ENCODE peak calls at places on chromosomes 6 and 20, in nine cellular contexts. F is mucosa of descending colon; N is tibial artery; K is GM06990; G is fibroblast of the aortic adventitia; L is heart left ventricle; H is nephron progenitor cell; O is CD8-positive, alpha-beta T cell; U is ascending aorta. Z is an unnamed sample.

GRCh38 chr20:32603046-32603726 is 18.1 kb upstream of the NOL4L start:
- DNase-seq in F (no peak), N (peak), K (peak), G (no peak), L (no peak), H (no peak), O (no peak), U (no peak), Z (no peak)

GRCh38 chr20:50848846-50849673 is 54.2 kb downstream of the BCAS4 start:
- DNase-seq in F (no peak), N (no peak), K (no peak), G (no peak), L (no peak), H (peak), O (no peak), U (no peak), Z (no peak)

GRCh38 chr6:136593748-136594490 is 43.7 kb upstream of the MAP7 start:
- DNase-seq in F (no peak), N (no peak), K (peak), G (peak), L (no peak), H (no peak), O (peak), U (peak), Z (no peak)

GRCh38 chr20:13857961-13858360 is 73.1 kb downstream of the NDUFAF5 start:
- DNase-seq in F (no peak), N (no peak), K (no peak), G (no peak), L (no peak), H (no peak), O (no peak), U (no peak), Z (no peak)

GRCh38 chr6:132797975-132798819 is at the start of gene SLC18B1:
- DNase-seq in F (peak), N (peak), K (peak), G (peak), L (peak), H (peak), O (peak), U (peak), Z (peak)

GRCh38 chr6:15449001-15449400 is 203.1 kb downstream of the JARID2 start:
- DNase-seq in F (no peak), N (no peak), K (no peak), G (no peak), L (no peak), H (no peak), O (no peak), U (no peak), Z (no peak)

GRCh38 chr20:31894980-31895675 is 24.7 kb downstream of the TTLL9 start:
- DNase-seq in F (no peak), N (peak), K (peak), G (peak), L (no peak), H (no peak), O (no peak), U (peak), Z (peak)

GRCh38 chr20:22590662-22591061 is 6.3 kb upstream of the FOXA2 start:
- DNase-seq in F (no peak), N (no peak), K (no peak), G (no peak), L (no peak), H (no peak), O (no peak), U (no peak), Z (no peak)

GRCh38 chr6:38912378-38912777 is 136.2 kb upstream of the GLP1R start:
- DNase-seq in F (no peak), N (no peak), K (no peak), G (no peak), L (no peak), H (no peak), O (no peak), U (no peak), Z (no peak)

GRCh38 chr6:19830171-19830570 is 7.0 kb upstream of the ID4 start:
- DNase-seq in F (no peak), N (no peak), K (no peak), G (no peak), L (no peak), H (no peak), O (no peak), U (no peak), Z (no peak)

GRCh38 chr6:14652536-14652935 is 535.0 kb downstream of the CD83 start:
- DNase-seq in F (no peak), N (no peak), K (no peak), G (no peak), L (no peak), H (no peak), O (no peak), U (no peak), Z (no peak)

GRCh38 chr6:101544286-101544685 is 150.8 kb downstream of the GRIK2 start:
- DNase-seq in F (no peak), N (no peak), K (no peak), G (no peak), L (no peak), H (no peak), O (no peak), U (no peak), Z (no peak)

GRCh38 chr6:161618816-161619454 is 345.1 kb upstream of the AGPAT4 start:
- DNase-seq in F (no peak), N (no peak), K (no peak), G (peak), L (no peak), H (peak), O (no peak), U (no peak), Z (no peak)

GRCh38 chr6:30163090-30163917 is at the start of gene TRIM15:
- DNase-seq in F (peak), N (no peak), K (no peak), G (no peak), L (no peak), H (no peak), O (no peak), U (no peak), Z (peak)

GRCh38 chr6:112309244-112309643 is 37.9 kb upstream of the RFPL4B start:
- DNase-seq in F (no peak), N (no peak), K (no peak), G (no peak), L (no peak), H (no peak), O (no peak), U (no peak), Z (no peak)

GRCh38 chr6:43202451-43202850 is 20.5 kb downstream of the CUL9 start:
- DNase-seq in F (no peak), N (no peak), K (no peak), G (no peak), L (peak), H (no peak), O (no peak), U (no peak), Z (no peak)

GRCh38 chr6:162778603-162779002 is 50.8 kb downstream of the PACRG start:
- DNase-seq in F (no peak), N (no peak), K (no peak), G (no peak), L (no peak), H (no peak), O (no peak), U (no peak), Z (no peak)

GRCh38 chr6:15491255-15491985 is 171.4 kb downstream of the DTNBP1 start:
- DNase-seq in F (peak), N (peak), K (no peak), G (peak), L (no peak), H (peak), O (peak), U (peak), Z (peak)

GRCh38 chr6:42131531-42131930 is 10.9 kb downstream of the C6orf132 start:
- DNase-seq in F (no peak), N (no peak), K (no peak), G (peak), L (no peak), H (no peak), O (no peak), U (no peak), Z (no peak)

GRCh38 chr20:17935186-17935585 is 33.4 kb downstream of the SNX5 start:
- DNase-seq in F (no peak), N (no peak), K (no peak), G (no peak), L (no peak), H (no peak), O (no peak), U (no peak), Z (no peak)

GRCh38 chr20:4592316-4593148 is 129.2 kb upstream of the PRND start:
- DNase-seq in F (peak), N (no peak), K (peak), G (peak), L (peak), H (peak), O (peak), U (peak), Z (peak)

GRCh38 chr20:21129861-21130260 is 4.0 kb downstream of the KIZ start:
- DNase-seq in F (no peak), N (no peak), K (no peak), G (no peak), L (no peak), H (no peak), O (no peak), U (no peak), Z (no peak)
- TF ChIP-seq CTCF in F (no peak), N (no peak), K (no peak), G (no peak), L (no peak), H (no peak), O (no peak), U (no peak), Z (no peak)

DNA sequence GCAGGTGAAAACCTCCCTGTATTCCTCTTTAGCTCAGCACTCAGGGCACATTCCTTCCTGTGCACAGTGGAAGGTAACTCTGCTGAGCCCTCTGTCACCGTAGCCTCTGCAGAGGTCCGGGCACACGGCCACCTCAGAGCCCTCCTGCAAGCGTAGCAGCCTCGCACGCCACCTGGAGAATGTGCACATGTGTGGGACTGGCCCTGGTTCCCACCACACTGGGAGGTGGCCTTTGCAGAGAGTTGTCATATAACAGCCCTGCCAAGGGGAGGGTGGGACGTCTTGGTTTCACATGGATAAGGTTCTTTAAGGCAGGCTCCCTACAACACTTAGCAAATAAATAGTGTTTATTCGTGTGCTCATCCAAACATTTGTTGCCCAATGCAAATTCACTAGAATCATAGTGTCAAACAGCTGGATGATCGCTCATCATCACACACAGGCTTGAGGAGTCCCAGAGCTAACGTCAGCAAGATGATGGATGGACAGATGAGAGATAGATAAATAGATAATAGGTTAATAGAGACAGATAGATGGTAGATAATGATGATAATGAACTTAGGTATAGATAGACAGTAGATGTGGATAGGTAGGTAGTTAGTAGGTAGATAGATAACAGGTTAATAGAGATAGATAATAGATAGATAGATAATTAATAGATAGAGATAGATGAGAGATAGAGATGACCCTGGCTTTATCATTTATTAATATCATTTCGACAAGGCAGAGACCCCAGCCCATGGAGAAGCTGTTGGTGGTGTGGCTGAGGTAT is 32.1 kb upstream of the AFDN start:
- DNase-seq in F (peak), N (no peak), K (no peak), G (no peak), L (no peak), H (no peak), O (no peak), U (no peak), Z (peak)
- TF ChIP-seq CTCF in F (no peak), N (no peak), K (no peak), G (no peak), L (no peak), H (no peak), O (no peak), U (no peak), Z (no peak)

GRCh38 chr20:39960522-39961420 is 728.3 kb downstream of the MAFB start:
- DNase-seq in F (no peak), N (no peak), K (no peak), G (no peak), L (no peak), H (no peak), O (no peak), U (no peak), Z (no peak)
- TF ChIP-seq CTCF in F (no peak), N (no peak), K (no peak), G (no peak), L (no peak), H (no peak), O (no peak), U (no peak), Z (no peak)

GRCh38 chr20:45098096-45098773 is 2.7 kb downstream of the KCNS1 start:
- DNase-seq in F (peak), N (no peak), K (peak), G (no peak), L (no peak), H (peak), O (no peak), U (no peak), Z (peak)
- TF ChIP-seq CTCF in F (no peak), N (no peak), K (no peak), G (peak), L (no peak), H (no peak), O (no peak), U (no peak), Z (peak)

DNA sequence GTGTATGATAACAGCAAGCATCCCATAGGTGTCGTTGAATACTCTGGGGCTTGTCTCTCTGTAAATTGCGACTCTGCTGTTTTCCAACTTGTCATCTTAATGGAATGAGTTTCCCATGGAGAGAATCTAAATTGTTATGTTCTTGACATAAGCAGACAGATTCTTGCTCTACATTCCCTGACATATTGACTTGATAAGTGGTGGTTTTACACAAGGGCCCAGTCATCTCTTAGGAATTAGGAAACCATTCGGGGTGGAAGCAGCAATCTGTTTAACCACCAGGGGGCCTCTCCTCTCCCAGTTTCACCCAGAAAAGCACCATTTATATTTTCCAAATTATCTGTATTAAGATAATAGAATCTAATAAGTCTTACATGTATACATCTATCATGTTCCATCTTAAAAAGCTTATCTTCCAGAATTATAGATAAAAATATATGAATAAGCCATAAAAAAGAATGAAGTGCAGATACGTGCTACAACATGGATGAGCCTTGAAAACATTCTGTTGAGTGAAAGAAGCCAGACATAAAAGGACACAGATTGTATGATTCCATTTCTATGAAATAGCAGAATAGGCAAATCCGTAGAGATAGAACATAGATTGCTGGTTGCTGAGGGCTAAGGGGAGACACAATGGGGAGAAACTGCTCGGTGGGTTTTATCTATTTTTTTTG is 23.1 kb upstream of the MROH8 start:
- DNase-seq in F (no peak), N (peak), K (no peak), G (peak), L (no peak), H (peak), O (no peak), U (peak), Z (peak)
- TF ChIP-seq CTCF in F (peak), N (peak), K (peak), G (peak), L (peak), H (peak), O (peak), U (peak), Z (peak)

GRCh38 chr6:128068110-128068460 is 167.2 kb upstream of the THEMIS start:
- DNase-seq in F (no peak), N (no peak), K (no peak), G (no peak), L (no peak), H (no peak), O (no peak), U (no peak), Z (no peak)
- TF ChIP-seq CTCF in F (no peak), N (no peak), K (no peak), G (no peak), L (no peak), H (no peak), O (no peak), U (no peak), Z (no peak)

GRCh38 chr6:44668391-44668930 is 281.0 kb downstream of the CDC5L start:
- DNase-seq in F (no peak), N (no peak), K (no peak), G (no peak), L (no peak), H (no peak), O (no peak), U (peak), Z (peak)
- TF ChIP-seq CTCF in F (no peak), N (no peak), K (no peak), G (no peak), L (peak), H (no peak), O (no peak), U (no peak), Z (peak)

DNA sequence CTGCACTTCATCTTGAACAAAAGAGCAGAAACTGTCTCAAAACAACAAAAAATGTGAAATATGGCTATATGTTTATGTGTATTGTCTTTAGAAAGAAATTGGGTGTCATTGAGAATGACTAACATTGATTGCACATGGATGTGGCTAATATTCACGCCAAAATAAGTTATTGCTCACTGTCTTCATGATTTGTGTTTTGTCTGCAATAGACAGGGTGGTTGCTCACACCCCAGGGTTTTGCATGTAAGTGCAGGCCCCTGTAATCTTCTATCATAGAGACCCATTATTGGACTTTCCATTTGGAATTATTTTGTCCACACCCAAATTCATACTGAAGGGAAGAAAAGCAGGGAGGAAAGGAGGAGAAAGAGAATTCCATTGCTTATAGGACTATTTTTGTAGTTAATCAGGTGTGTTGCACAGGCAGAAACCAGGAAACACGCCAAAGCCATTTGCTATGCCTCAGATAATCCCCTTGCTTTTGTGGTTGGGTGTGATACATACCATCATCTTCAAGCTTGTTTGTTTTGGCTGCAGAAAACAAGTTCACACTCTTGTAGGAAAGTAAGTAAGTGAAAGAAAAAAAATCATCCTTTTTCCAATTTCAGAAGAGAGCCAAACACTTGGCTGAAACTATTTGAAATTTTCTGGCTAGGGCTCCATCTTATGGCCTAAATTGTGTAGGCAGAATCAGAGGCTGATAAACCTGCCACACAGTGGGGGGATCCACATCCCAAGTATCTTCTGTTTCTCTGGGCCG is 214.1 kb downstream of the COL12A1 start:
- DNase-seq in F (no peak), N (no peak), K (no peak), G (peak), L (no peak), H (no peak), O (no peak), U (no peak), Z (no peak)
- TF ChIP-seq CTCF in F (no peak), N (no peak), K (no peak), G (peak), L (no peak), H (no peak), O (no peak), U (no peak), Z (no peak)

GRCh38 chr6:159229526-159229925 is 60.3 kb downstream of the FNDC1 start:
- DNase-seq in F (no peak), N (no peak), K (no peak), G (no peak), L (no peak), H (no peak), O (no peak), U (no peak), Z (no peak)

GRCh38 chr6:159234102-159234553 is 64.9 kb downstream of the FNDC1 start:
- DNase-seq in F (no peak), N (no peak), K (no peak), G (no peak), L (no peak), H (no peak), O (no peak), U (no peak), Z (no peak)

GRCh38 chr6:159232751-159233150 is 63.6 kb downstream of the FNDC1 start:
- DNase-seq in F (no peak), N (no peak), K (no peak), G (no peak), L (no peak), H (no peak), O (no peak), U (no peak), Z (no peak)

GRCh38 chr6:159232106-159232645 is 63.0 kb downstream of the FNDC1 start:
- DNase-seq in F (no peak), N (no peak), K (no peak), G (no peak), L (no peak), H (no peak), O (no peak), U (no peak), Z (no peak)

DNA sequence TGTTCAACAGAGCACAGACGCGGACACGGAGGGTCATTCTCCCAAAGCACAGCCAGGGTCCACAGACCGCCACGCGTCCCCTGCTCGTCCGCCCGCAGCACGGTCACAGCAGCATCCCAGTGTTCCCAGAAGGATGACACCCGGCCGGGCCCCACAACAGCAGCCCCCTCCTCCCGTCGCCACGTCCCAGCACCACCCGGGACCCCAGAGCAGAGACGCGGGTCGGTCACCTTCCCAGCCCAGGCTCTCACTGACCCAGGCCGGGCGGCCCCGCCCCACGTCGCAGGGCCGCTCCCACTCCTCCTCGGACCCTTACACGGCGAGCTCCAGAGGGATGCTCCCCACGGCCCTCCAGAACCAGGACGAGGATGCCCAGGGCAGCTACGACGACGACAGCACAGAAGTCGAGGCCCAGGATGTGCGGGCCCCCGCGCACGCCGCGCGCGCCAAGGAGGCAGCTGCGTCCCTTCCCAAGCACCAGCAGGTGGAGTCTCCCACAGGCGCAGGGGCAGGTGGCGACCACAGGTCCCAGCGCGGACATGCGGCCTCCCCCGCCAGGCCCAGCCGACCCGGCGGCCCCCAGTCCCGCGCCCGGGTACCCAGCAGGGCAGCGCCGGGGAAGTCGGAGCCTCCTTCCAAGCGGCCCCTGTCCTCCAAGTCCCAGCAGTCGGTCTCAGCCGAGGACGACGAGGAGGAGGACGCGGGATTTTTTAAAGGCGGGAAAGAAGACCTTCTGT is 64.3 kb downstream of the FNDC1 start:
- DNase-seq in F (no peak), N (no peak), K (no peak), G (no peak), L (no peak), H (peak), O (no peak), U (no peak), Z (no peak)
- TF ChIP-seq CTCF in F (no peak), N (no peak), K (no peak), G (no peak), L (no peak), H (no peak), O (no peak), U (no peak), Z (no peak)

GRCh38 chr6:5175195-5175594 is 85.6 kb downstream of the LYRM4 start:
- DNase-seq in F (no peak), N (no peak), K (no peak), G (no peak), L (no peak), H (peak), O (no peak), U (no peak), Z (no peak)
- TF ChIP-seq CTCF in F (no peak), N (no peak), K (peak), G (peak), L (no peak), H (peak), O (no peak), U (no peak), Z (no peak)

Z was measured in colonic mucosa.